ENCODE peak calls at places on chromosomes 12 and 14, in five cellular contexts. M is foreskin fibroblast, C is SW 1271, G is GM12865, S is M059J. V is an unnamed sample.

GRCh38 chr12:3097186-3097804 is 20.1 kb downstream of the TSPAN9 start:
- DNase-seq in M (no peak), C (no peak), G (peak), S (peak), V (no peak)

GRCh38 chr12:56029666-56030293 is 8.9 kb downstream of the IKZF4 start:
- DNase-seq in M (peak), C (peak), G (peak), S (peak), V (peak)

GRCh38 chr12:7933255-7933726 is 2.7 kb downstream of the SLC2A3 start:
- DNase-seq in M (peak), C (peak), G (peak), S (peak), V (peak)

GRCh38 chr14:55136241-55136640 is 7.2 kb downstream of the LGALS3 start:
- DNase-seq in M (no peak), C (no peak), G (no peak), S (no peak), V (no peak)

GRCh38 chr12:6375269-6376078 is at the start of gene SCNN1A:
- DNase-seq in M (no peak), C (no peak), G (no peak), S (no peak), V (no peak)

GRCh38 chr14:75604979-75605825 is 26.8 kb downstream of the FLVCR2 start:
- DNase-seq in M (no peak), C (no peak), G (no peak), S (no peak), V (no peak)

GRCh38 chr12:69024413-69024812 is 91.4 kb upstream of the CPM start:
- DNase-seq in M (no peak), C (no peak), G (no peak), S (peak), V (no peak)

GRCh38 chr14:58130121-58130782 is 21.8 kb downstream of the ARMH4 start:
- DNase-seq in M (no peak), C (no peak), G (no peak), S (no peak), V (no peak)

GRCh38 chr14:22821193-22822016 is 6.2 kb upstream of the SLC7A7 start:
- DNase-seq in M (no peak), C (no peak), G (no peak), S (no peak), V (no peak)

GRCh38 chr14:21039059-21039422 is 3.1 kb upstream of the RNASE7 start:
- DNase-seq in M (no peak), C (no peak), G (no peak), S (no peak), V (no peak)

GRCh38 chr12:42326466-42327226 is 679 bp downstream of the PPHLN1 start:
- DNase-seq in M (peak), C (no peak), G (peak), S (peak), V (peak)

GRCh38 chr12:11166300-11166699 is 4.7 kb upstream of the SMIM10L1 start:
- DNase-seq in M (no peak), C (no peak), G (no peak), S (no peak), V (no peak)

GRCh38 chr12:1811281-1811947 is 9.0 kb upstream of the LRTM2 start:
- DNase-seq in M (no peak), C (no peak), G (no peak), S (peak), V (no peak)

GRCh38 chr14:80364274-80364673 is 153.0 kb upstream of the DIO2 start:
- DNase-seq in M (no peak), C (no peak), G (peak), S (peak), V (no peak)

GRCh38 chr14:69692542-69693053 is 74.3 kb upstream of the SRSF5 start:
- DNase-seq in M (no peak), C (no peak), G (no peak), S (no peak), V (peak)

GRCh38 chr12:29640589-29641345 is 143.0 kb downstream of the TMTC1 start:
- DNase-seq in M (no peak), C (no peak), G (no peak), S (peak), V (no peak)

GRCh38 chr12:43291516-43291915 is 260.5 kb downstream of the ADAMTS20 start:
- DNase-seq in M (peak), C (no peak), G (no peak), S (peak), V (no peak)

GRCh38 chr12:119008691-119009221 is 27.4 kb downstream of the SRRM4 start:
- DNase-seq in M (no peak), C (no peak), G (no peak), S (no peak), V (no peak)

GRCh38 chr12:112945515-112945914 is 7.2 kb downstream of the OAS3 start:
- DNase-seq in M (no peak), C (no peak), G (no peak), S (no peak), V (no peak)

GRCh38 chr12:11730299-11731041 is 81.0 kb downstream of the ETV6 start:
- DNase-seq in M (no peak), C (no peak), G (peak), S (no peak), V (peak)

GRCh38 chr14:104244221-104245011 is 106.0 kb downstream of the KIF26A start:
- DNase-seq in M (no peak), C (no peak), G (no peak), S (no peak), V (no peak)

GRCh38 chr14:91745329-91745728 is 13.4 kb upstream of the CATSPERB start:
- DNase-seq in M (no peak), C (no peak), G (no peak), S (no peak), V (no peak)